ENCODE peak calls at places on chromosomes 1 and 21, in six cellular contexts. One of them, this sample, is unnamed.
A peak's percentile ranks its signal among the peaks of the same experiment; 100 is the strongest.

GRCh38 chr1:182274618-182275017 is 117.0 kb downstream of the GLUL start:
- DNase-seq in HEK293T: no peak
- DNase-seq in K562: no peak
- DNase-seq in A549: no peak
- DNase-seq in GM12878: no peak
- DNase-seq in HepG2: no peak
- DNase-seq in this sample: no peak

GRCh38 chr1:218658899-218659298 is 313.8 kb downstream of the TGFB2 start:
- DNase-seq in GM12878: no peak
- DNase-seq in A549: peak; percentile 55
- DNase-seq in K562: no peak
- DNase-seq in HEK293T: no peak
- DNase-seq in HepG2: no peak
- DNase-seq in this sample: peak; percentile 87

GRCh38 chr1:59707216-59707615 is 107.5 kb upstream of the HOOK1 start:
- DNase-seq in A549: peak; percentile 33
- DNase-seq in K562: no peak
- DNase-seq in HepG2: no peak
- DNase-seq in HEK293T: no peak
- DNase-seq in GM12878: no peak
- DNase-seq in this sample: peak; percentile 98

GRCh38 chr1:228921473-228921872 is 186.2 kb downstream of the RHOU start:
- DNase-seq in K562: no peak
- DNase-seq in HEK293T: no peak
- DNase-seq in HepG2: no peak
- DNase-seq in A549: no peak
- DNase-seq in GM12878: no peak
- DNase-seq in this sample: no peak

GRCh38 chr21:38777521-38777920 is 28.2 kb upstream of the ETS2 start:
- DNase-seq in HepG2: no peak
- DNase-seq in GM12878: no peak
- DNase-seq in K562: no peak
- DNase-seq in HEK293T: no peak
- DNase-seq in A549: no peak
- DNase-seq in this sample: no peak

GRCh38 chr1:97159342-97159741 is 437.8 kb downstream of the PTBP2 start:
- DNase-seq in A549: no peak
- DNase-seq in GM12878: no peak
- DNase-seq in HEK293T: no peak
- DNase-seq in HepG2: no peak
- DNase-seq in K562: no peak
- DNase-seq in this sample: no peak

GRCh38 chr1:92486251-92487077 is at the start of gene GFI1:
- DNase-seq in GM12878: no peak
- DNase-seq in K562: no peak
- DNase-seq in A549: no peak
- DNase-seq in HepG2: peak; percentile 49
- DNase-seq in HEK293T: peak; percentile 79
- DNase-seq in this sample: no peak

GRCh38 chr21:30444204-30444603 is 4.1 kb downstream of the KRTAP15-1 start:
- DNase-seq in HEK293T: no peak
- DNase-seq in HepG2: no peak
- DNase-seq in A549: no peak
- DNase-seq in K562: no peak
- DNase-seq in GM12878: no peak
- DNase-seq in this sample: no peak

GRCh38 chr1:94202241-94202640 is 35.1 kb downstream of the ARHGAP29 start:
- DNase-seq in K562: no peak
- DNase-seq in GM12878: no peak
- DNase-seq in HEK293T: no peak
- DNase-seq in HepG2: no peak
- DNase-seq in A549: no peak
- DNase-seq in this sample: no peak

GRCh38 chr1:101496109-101496508 is 259.3 kb downstream of the S1PR1 start:
- DNase-seq in HepG2: no peak
- DNase-seq in HEK293T: no peak
- DNase-seq in GM12878: no peak
- DNase-seq in A549: no peak
- DNase-seq in K562: no peak
- DNase-seq in this sample: no peak

GRCh38 chr1:246117066-246117791 is 389.9 kb downstream of the SMYD3 start:
- DNase-seq in HEK293T: peak; percentile 26
- DNase-seq in HepG2: peak; percentile 8
- DNase-seq in A549: peak; percentile 74
- DNase-seq in GM12878: peak; percentile 16
- DNase-seq in K562: peak; percentile 53
- DNase-seq in this sample: peak; percentile 64

GRCh38 chr21:30935121-30935888 is 53.9 kb upstream of the KRTAP11-1 start:
- DNase-seq in HepG2: no peak
- DNase-seq in A549: no peak
- DNase-seq in GM12878: no peak
- DNase-seq in K562: no peak
- DNase-seq in HEK293T: no peak
- DNase-seq in this sample: no peak

GRCh38 chr1:5865774-5866173 is 126.5 kb downstream of the NPHP4 start:
- DNase-seq in HepG2: no peak
- DNase-seq in HEK293T: no peak
- DNase-seq in A549: no peak
- DNase-seq in K562: no peak
- DNase-seq in GM12878: no peak
- DNase-seq in this sample: no peak

GRCh38 chr1:64062941-64063581 is 140.4 kb upstream of the UBE2U start:
- DNase-seq in GM12878: no peak
- DNase-seq in HepG2: no peak
- DNase-seq in K562: no peak
- DNase-seq in HEK293T: no peak
- DNase-seq in A549: no peak
- DNase-seq in this sample: peak; percentile 31

GRCh38 chr1:243473281-243474210 is 217.7 kb downstream of the SDCCAG8 start:
- DNase-seq in HepG2: no peak
- DNase-seq in HEK293T: no peak
- DNase-seq in K562: no peak
- DNase-seq in A549: no peak
- DNase-seq in GM12878: no peak
- DNase-seq in this sample: peak; percentile 47

GRCh38 chr1:174999926-175000696 is at the start of gene CACYBP:
- DNase-seq in HepG2: peak; percentile 29
- DNase-seq in K562: no peak
- DNase-seq in A549: peak; percentile 21
- DNase-seq in GM12878: no peak
- DNase-seq in HEK293T: no peak
- DNase-seq in this sample: peak; percentile 30

GRCh38 chr1:243883551-243883950 is 33.5 kb upstream of the AKT3 start:
- DNase-seq in A549: no peak
- DNase-seq in HEK293T: no peak
- DNase-seq in HepG2: no peak
- DNase-seq in K562: no peak
- DNase-seq in GM12878: no peak
- DNase-seq in this sample: peak; percentile 62

GRCh38 chr21:44456207-44456914 is 1.1 kb downstream of the LRRC3 start:
- DNase-seq in A549: no peak
- DNase-seq in GM12878: no peak
- DNase-seq in K562: no peak
- DNase-seq in HEK293T: no peak
- DNase-seq in HepG2: no peak
- DNase-seq in this sample: no peak

GRCh38 chr1:154697710-154698109 is 89.7 kb upstream of the ADAR start:
- DNase-seq in K562: no peak
- DNase-seq in GM12878: no peak
- DNase-seq in HEK293T: no peak
- DNase-seq in A549: no peak
- DNase-seq in HepG2: no peak
- DNase-seq in this sample: no peak

GRCh38 chr1:234605983-234606730 is 3.8 kb downstream of the IRF2BP2 start:
- DNase-seq in A549: peak; percentile 75
- DNase-seq in K562: no peak
- DNase-seq in HEK293T: no peak
- DNase-seq in HepG2: peak; percentile 74
- DNase-seq in GM12878: no peak
- DNase-seq in this sample: peak; percentile 62

GRCh38 chr1:93804412-93804811 is 74.6 kb downstream of the DNTTIP2 start:
- DNase-seq in GM12878: no peak
- DNase-seq in HepG2: no peak
- DNase-seq in HEK293T: no peak
- DNase-seq in A549: peak; percentile 64
- DNase-seq in K562: no peak
- DNase-seq in this sample: peak; percentile 95

DNA sequence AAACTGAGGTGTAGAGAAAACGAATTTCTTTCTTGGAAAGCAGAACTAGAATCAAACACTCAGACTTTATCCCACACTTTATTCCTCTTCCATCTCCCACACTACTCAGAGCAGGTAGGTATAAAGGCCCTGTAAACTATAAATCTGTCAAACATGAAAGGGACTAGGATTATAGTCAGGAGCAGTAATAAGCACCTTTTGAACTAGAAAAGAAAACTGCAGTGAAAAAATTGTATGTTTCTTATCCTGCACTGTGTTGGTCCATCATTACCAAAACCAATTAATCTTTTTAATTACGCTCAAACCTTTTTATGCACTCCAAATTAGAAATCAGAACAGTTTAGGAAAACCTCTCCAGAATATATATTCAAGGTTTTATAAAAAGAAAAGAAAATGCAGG is 47.6 kb downstream of the LPAR3 start:
- DNase-seq in GM12878: no peak
- DNase-seq in HepG2: no peak
- DNase-seq in A549: no peak
- DNase-seq in K562: no peak
- DNase-seq in HEK293T: no peak
- DNase-seq in this sample: no peak
- TF ChIP-seq BHLHE40 in GM12878: no peak
- TF ChIP-seq BHLHE40 in HepG2: no peak
- TF ChIP-seq BHLHE40 in A549: no peak
- TF ChIP-seq BHLHE40 in K562: no peak
- TF ChIP-seq BHLHE40 in HEK293T: no peak
- TF ChIP-seq BHLHE40 in this sample: no peak

GRCh38 chr21:45971487-45972352 is 9.8 kb upstream of the COL6A1 start:
- DNase-seq in GM12878: no peak
- DNase-seq in HEK293T: no peak
- DNase-seq in A549: no peak
- DNase-seq in HepG2: no peak
- DNase-seq in K562: no peak
- DNase-seq in this sample: peak; percentile 87
- TF ChIP-seq BHLHE40 in GM12878: no peak
- TF ChIP-seq BHLHE40 in HEK293T: no peak
- TF ChIP-seq BHLHE40 in A549: no peak
- TF ChIP-seq BHLHE40 in HepG2: no peak
- TF ChIP-seq BHLHE40 in K562: no peak
- TF ChIP-seq BHLHE40 in this sample: no peak

DNA sequence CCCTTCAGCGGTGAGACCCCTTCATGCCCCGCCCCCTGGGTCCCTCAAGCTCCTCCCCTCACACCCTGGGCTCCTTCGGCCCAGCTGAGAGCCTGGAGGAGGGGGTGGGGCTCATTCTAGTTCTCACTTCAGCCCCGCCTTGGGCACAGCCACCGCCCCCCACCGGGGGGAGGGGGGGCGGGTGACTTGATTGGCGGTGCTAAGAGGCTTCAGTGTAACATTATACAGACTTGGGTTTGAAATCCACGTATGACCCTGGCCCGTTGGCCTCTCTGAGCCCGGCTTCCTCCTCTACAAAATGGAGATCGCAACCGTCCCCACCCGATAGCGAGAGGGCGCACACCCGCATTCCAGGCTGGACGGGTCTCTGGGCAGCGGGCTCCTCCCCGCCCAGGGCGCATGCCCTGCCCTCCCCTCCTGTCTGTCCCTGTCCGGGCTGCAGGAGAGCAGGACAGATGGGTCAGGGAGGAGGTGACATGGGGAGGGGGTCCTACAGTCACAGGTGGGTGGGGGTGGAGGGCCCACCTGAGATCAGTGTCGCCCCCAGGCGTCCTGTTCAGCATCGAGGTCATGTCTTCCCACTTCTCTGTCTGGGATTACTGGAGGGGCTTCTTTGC is 5.1 kb downstream of the CLCNKB start:
- DNase-seq in HepG2: no peak
- DNase-seq in HEK293T: peak; percentile 65
- DNase-seq in K562: peak; percentile 87
- DNase-seq in GM12878: no peak
- DNase-seq in A549: no peak
- DNase-seq in this sample: no peak
- TF ChIP-seq BHLHE40 in HepG2: no peak
- TF ChIP-seq BHLHE40 in HEK293T: no peak
- TF ChIP-seq BHLHE40 in K562: no peak
- TF ChIP-seq BHLHE40 in GM12878: no peak
- TF ChIP-seq BHLHE40 in A549: no peak
- TF ChIP-seq BHLHE40 in this sample: no peak

GRCh38 chr1:42340898-42341297 is 5.9 kb upstream of the FOXJ3 start:
- DNase-seq in K562: no peak
- DNase-seq in HEK293T: no peak
- DNase-seq in HepG2: no peak
- DNase-seq in GM12878: no peak
- DNase-seq in A549: no peak
- DNase-seq in this sample: no peak
- TF ChIP-seq BHLHE40 in K562: no peak
- TF ChIP-seq BHLHE40 in HEK293T: no peak
- TF ChIP-seq BHLHE40 in HepG2: no peak
- TF ChIP-seq BHLHE40 in GM12878: no peak
- TF ChIP-seq BHLHE40 in A549: no peak
- TF ChIP-seq BHLHE40 in this sample: no peak

GRCh38 chr1:40389871-40390560 is 16.5 kb downstream of the SMAP2 start:
- DNase-seq in GM12878: no peak
- DNase-seq in A549: peak; percentile 7
- DNase-seq in K562: no peak
- DNase-seq in HEK293T: no peak
- DNase-seq in HepG2: peak; percentile 98
- DNase-seq in this sample: peak; percentile 93
- TF ChIP-seq BHLHE40 in GM12878: no peak
- TF ChIP-seq BHLHE40 in A549: no peak
- TF ChIP-seq BHLHE40 in K562: no peak
- TF ChIP-seq BHLHE40 in HEK293T: no peak
- TF ChIP-seq BHLHE40 in HepG2: no peak
- TF ChIP-seq BHLHE40 in this sample: peak; percentile 29